ENCODE peak calls at places on chromosomes 5 and 9, in nine cellular contexts. B is activated CD8-positive, alpha-beta memory T cell treated with anti-CD3 and anti-CD28 coated beads for 1 hour; M is stimulated activated CD4-positive, alpha-beta T cell treated with anti-CD3 and anti-CD28 coated beads, Interleukin-4, amount 100 ng/mL, for 48 hours; Q is Ammon's horn; P is T-helper 2 cell; N is fibroblast of pulmonary artery; T is left lung; L is fibroblast of mammary gland; Y is nephron progenitor cell. D is an unnamed sample.
A peak's percentile ranks its signal among the peaks of the same experiment; 100 is the strongest.

GRCh38 chr5:173498286-173498685 is 118.2 kb downstream of the BOD1 start:
- DNase-seq in B (no peak), M (no peak), Q (no peak), P (no peak), N (peak; percentile 35), T (no peak), L (peak; percentile 51), Y (no peak), D (no peak)

GRCh38 chr9:2923810-2924768 is 80.2 kb upstream of the PUM3 start:
- DNase-seq in B (no peak), M (no peak), Q (no peak), P (no peak), N (no peak), T (no peak), L (no peak), Y (peak; percentile 24), D (no peak)

GRCh38 chr5:129461816-129462396 is 1.8 kb downstream of the ADAMTS19 start:
- DNase-seq in B (no peak), M (no peak), Q (no peak), P (no peak), N (no peak), T (no peak), L (no peak), Y (no peak), D (no peak)

GRCh38 chr5:143054480-143054941 is 284.3 kb downstream of the ARHGAP26 start:
- DNase-seq in B (peak; percentile 8), M (no peak), Q (peak; percentile 59), P (no peak), N (peak; percentile 50), T (no peak), L (no peak), Y (no peak), D (no peak)

GRCh38 chr9:38029923-38030638 is 38.9 kb downstream of the SHB start:
- DNase-seq in B (no peak), M (no peak), Q (no peak), P (no peak), N (no peak), T (no peak), L (no peak), Y (no peak), D (no peak)

GRCh38 chr9:108473209-108474112 is 382.3 kb downstream of the ACTL7B start:
- DNase-seq in B (no peak), M (no peak), Q (no peak), P (no peak), N (peak; percentile 90), T (no peak), L (peak; percentile 91), Y (no peak), D (no peak)

GRCh38 chr5:141084487-141084989 is 9.9 kb upstream of the PCDHB2 start:
- DNase-seq in B (no peak), M (no peak), Q (peak; percentile 72), P (no peak), N (peak; percentile 46), T (no peak), L (peak; percentile 49), Y (peak; percentile 17), D (no peak)

GRCh38 chr5:114898602-114899001 is 271.1 kb downstream of the TRIM36 start:
- DNase-seq in B (no peak), M (no peak), Q (peak; percentile 4), P (no peak), N (no peak), T (no peak), L (no peak), Y (no peak), D (no peak)

GRCh38 chr5:138748630-138749081 is 4.6 kb upstream of the CTNNA1 start:
- DNase-seq in B (no peak), M (no peak), Q (no peak), P (no peak), N (peak; percentile 30), T (no peak), L (peak; percentile 92), Y (no peak), D (no peak)

GRCh38 chr9:127267793-127268507 is 3.4 kb downstream of the GARNL3 start:
- DNase-seq in B (no peak), M (no peak), Q (peak; percentile 56), P (no peak), N (no peak), T (no peak), L (no peak), Y (no peak), D (no peak)

GRCh38 chr9:90141723-90142122 is 500.9 kb downstream of the DIRAS2 start:
- DNase-seq in B (no peak), M (no peak), Q (no peak), P (no peak), N (peak; percentile 38), T (no peak), L (peak; percentile 29), Y (no peak), D (no peak)

GRCh38 chr5:151961557-151961956 is 36.9 kb upstream of the GLRA1 start:
- DNase-seq in B (no peak), M (no peak), Q (no peak), P (no peak), N (no peak), T (no peak), L (no peak), Y (no peak), D (no peak)

GRCh38 chr5:13930721-13931246 is 13.7 kb downstream of the DNAH5 start:
- DNase-seq in B (no peak), M (no peak), Q (peak; percentile 18), P (no peak), N (no peak), T (no peak), L (no peak), Y (no peak), D (no peak)

GRCh38 chr5:179763215-179763945 is 30.4 kb upstream of the LTC4S start:
- DNase-seq in B (peak; percentile 24), M (peak; percentile 18), Q (peak; percentile 82), P (no peak), N (peak; percentile 89), T (peak; percentile 23), L (peak; percentile 84), Y (peak; percentile 53), D (no peak)

GRCh38 chr9:127424669-127424986 is 446 bp downstream of the ZNF79 start:
- DNase-seq in B (peak; percentile 11), M (no peak), Q (peak; percentile 63), P (no peak), N (no peak), T (peak; percentile 85), L (no peak), Y (no peak), D (no peak)

GRCh38 chr9:117403403-117403811 is 11.4 kb downstream of the ASTN2 start:
- DNase-seq in B (no peak), M (no peak), Q (peak; percentile 90), P (no peak), N (no peak), T (no peak), L (no peak), Y (no peak), D (no peak)

GRCh38 chr5:58477760-58478159 is 13.5 kb upstream of the GAPT start:
- DNase-seq in B (no peak), M (no peak), Q (no peak), P (no peak), N (peak; percentile 20), T (no peak), L (no peak), Y (no peak), D (no peak)

GRCh38 chr9:72352911-72353388 is 12.1 kb downstream of the ZFAND5 start:
- DNase-seq in B (no peak), M (no peak), Q (no peak), P (no peak), N (peak; percentile 48), T (no peak), L (no peak), Y (no peak), D (no peak)

D was measured in mesenteric fat pad.